ENCODE peak calls at places on chromosomes 4 and X, in eight cellular contexts. U is GM03348; G is stimulated activated CD8-positive, alpha-beta memory T cell treated with anti-CD3 and anti-CD28 coated beads, Interleukin-4, amount 100 ng/mL, for 24 hours; X is NCI-H1105 treated with DMSO at 0.1 percent for 48 hours; I is effector memory CD8-positive, alpha-beta T cell; J is astrocyte of the spinal cord; E is DMS 273 treated with DMSO at 0.1 percent for 48 hours; K is activated naive CD8-positive, alpha-beta T cell treated with anti-CD3 and anti-CD28 coated beads, Interleukin-2, amount 10 ng/mL, durations not matched to agents 7 days and 5 days. P is an unnamed sample.

GRCh38 chrX:65630771-65631170 is 36.7 kb upstream of the MSN start:
- DNase-seq in U (no peak), G (no peak), X (no peak), I (no peak), J (no peak), E (no peak), K (no peak), P (no peak)

GRCh38 chrX:111759676-111760075 is 78.7 kb downstream of the ALG13 start:
- DNase-seq in U (no peak), G (no peak), X (no peak), I (no peak), J (no peak), E (peak), K (no peak), P (no peak)

GRCh38 chr4:85029453-85029852 is 63.0 kb upstream of the WDFY3 start:
- DNase-seq in U (no peak), G (no peak), X (no peak), I (no peak), J (no peak), E (peak), K (no peak), P (peak)

GRCh38 chr4:7756561-7757355 is 182.9 kb downstream of the AFAP1 start:
- DNase-seq in U (no peak), G (no peak), X (no peak), I (no peak), J (peak), E (no peak), K (no peak), P (no peak)

GRCh38 chr4:82430193-82431025 is at the start of the genes ENOPH1 and HNRNPDL:
- DNase-seq in U (peak), G (peak), X (peak), I (peak), J (peak), E (peak), K (peak), P (peak)

GRCh38 chrX:154374361-154375155 is at the start of gene FLNA:
- DNase-seq in U (no peak), G (no peak), X (peak), I (no peak), J (no peak), E (no peak), K (peak), P (no peak)

GRCh38 chr4:138184881-138185280 is 57.3 kb downstream of the SLC7A11 start:
- DNase-seq in U (no peak), G (no peak), X (peak), I (no peak), J (no peak), E (no peak), K (no peak), P (no peak)

GRCh38 chr4:4605849-4606248 is 64.0 kb upstream of the STX18 start:
- DNase-seq in U (no peak), G (no peak), X (no peak), I (no peak), J (no peak), E (no peak), K (no peak), P (no peak)

GRCh38 chrX:146581981-146582712 is 227.4 kb upstream of the CXorf51B start:
- DNase-seq in U (no peak), G (no peak), X (no peak), I (no peak), J (no peak), E (no peak), K (no peak), P (no peak)

GRCh38 chr4:66556651-66557278 is 886.5 kb upstream of the EPHA5 start:
- DNase-seq in U (no peak), G (no peak), X (no peak), I (no peak), J (no peak), E (no peak), K (no peak), P (no peak)

GRCh38 chrX:16310326-16310725 is 143.0 kb downstream of the MAGEB17 start:
- DNase-seq in U (no peak), G (no peak), X (no peak), I (no peak), J (no peak), E (no peak), K (no peak), P (no peak)

GRCh38 chrX:40062525-40063193 is 35.1 kb downstream of the BCOR start:
- DNase-seq in U (no peak), G (no peak), X (no peak), I (no peak), J (no peak), E (no peak), K (no peak), P (no peak)

GRCh38 chr4:1385373-1386340 is 20.6 kb downstream of the NKX1-1 start:
- DNase-seq in U (no peak), G (no peak), X (no peak), I (no peak), J (no peak), E (no peak), K (peak), P (no peak)

GRCh38 chr4:101232074-101232776 is 115.1 kb downstream of the PPP3CA start:
- DNase-seq in U (peak), G (no peak), X (no peak), I (no peak), J (peak), E (no peak), K (no peak), P (peak)

GRCh38 chr4:125832161-125832560 is 517.4 kb downstream of the FAT4 start:
- DNase-seq in U (no peak), G (no peak), X (no peak), I (no peak), J (peak), E (no peak), K (no peak), P (no peak)

GRCh38 chr4:139711461-139711860 is 45.8 kb downstream of the MGST2 start:
- DNase-seq in U (no peak), G (no peak), X (no peak), I (no peak), J (no peak), E (no peak), K (no peak), P (no peak)

GRCh38 chrX:153379971-153380581 is 21.1 kb downstream of the PNMA6E start:
- DNase-seq in U (no peak), G (no peak), X (peak), I (no peak), J (no peak), E (no peak), K (no peak), P (no peak)

P was measured in NCI-H446.